ENCODE peak calls at places on chromosomes 2 and 18, in seven cellular contexts. B is dorsolateral prefrontal cortex; O is LoVo; N is stimulated activated CD4-positive, alpha-beta T cell treated with anti-CD3 and anti-CD28 coated beads, TNF-alpha, amount 100 ng/mL, for 4 hours; U is GDM1; I is DND-41; D is GM20000. F is an unnamed sample.

GRCh38 chr18:9333441-9334350 is 877 bp upstream of the TWSG1 start:
- DNase-seq in I (no peak), B (peak; percentile 51), N (peak; percentile 5), U (peak; percentile 51), D (no peak), O (no peak), F (peak; percentile 84)

GRCh38 chr2:233929352-233929843 is 12.2 kb downstream of the TRPM8 start:
- DNase-seq in N (no peak), I (no peak), B (no peak), O (no peak), U (no peak), D (no peak), F (no peak)

GRCh38 chr2:10412380-10412779 is 35.7 kb downstream of the ODC1 start:
- DNase-seq in I (peak; percentile 24), D (peak; percentile 67), N (no peak), B (no peak), U (no peak), O (peak; percentile 34), F (no peak)

GRCh38 chr18:11857177-11857887 is 6.1 kb downstream of the CHMP1B start:
- DNase-seq in O (peak; percentile 92), I (no peak), B (peak; percentile 82), N (no peak), D (no peak), U (no peak), F (peak; percentile 36)

GRCh38 chr2:168320267-168320666 is 72.9 kb upstream of the STK39 start:
- DNase-seq in D (no peak), N (no peak), B (no peak), I (no peak), O (no peak), U (no peak), F (no peak)

GRCh38 chr2:21041943-21042707 is 1.7 kb downstream of the APOB start:
- DNase-seq in I (no peak), U (no peak), D (no peak), B (no peak), N (no peak), O (no peak), F (no peak)

GRCh38 chr2:66538291-66538690 is 103.4 kb downstream of the MEIS1 start:
- DNase-seq in B (no peak), U (no peak), D (no peak), N (no peak), O (no peak), I (no peak), F (no peak)

GRCh38 chr2:68838641-68839040 is 32.6 kb downstream of the BMP10 start:
- DNase-seq in N (no peak), I (no peak), D (no peak), U (no peak), B (no peak), O (no peak), F (no peak)

GRCh38 chr2:170180031-170180566 is 2.2 kb downstream of the MYO3B start:
- DNase-seq in D (no peak), U (no peak), O (no peak), B (no peak), N (no peak), I (no peak), F (no peak)